ENCODE peak calls at places on chromosomes 7 and 10, in five cellular contexts. J is HCT116, U is HepG2, Z is H1, M is GM12878. Y is an unnamed sample.

GRCh38 chr7:111384065-111384891 is 178.0 kb downstream of the IMMP2L start:
- DNase-seq in M (no peak), Z (no peak), U (no peak), J (no peak), Y (no peak)

GRCh38 chr7:137328389-137329120 is 15.0 kb downstream of the PTN start:
- DNase-seq in J (no peak), U (no peak), Z (no peak), M (no peak), Y (no peak)

GRCh38 chr10:22022257-22023051 is 18.9 kb upstream of the DNAJC1 start:
- DNase-seq in U (no peak), J (no peak), M (no peak), Z (no peak), Y (peak)

GRCh38 chr7:112186300-112186699 is 19.9 kb downstream of the DOCK4 start:
- DNase-seq in M (no peak), J (no peak), Z (no peak), U (no peak), Y (no peak)

GRCh38 chr7:6290345-6290744 is 17.9 kb upstream of the CYTH3 start:
- DNase-seq in Z (no peak), J (no peak), M (no peak), U (no peak), Y (peak)

GRCh38 chr7:7698930-7699329 is 19.5 kb downstream of the RPA3 start:
- DNase-seq in M (no peak), J (no peak), U (no peak), Z (no peak), Y (no peak)

GRCh38 chr10:58662314-58662713 is 149.6 kb downstream of the BICC1 start:
- DNase-seq in M (no peak), U (peak), Z (no peak), J (no peak), Y (no peak)

GRCh38 chr10:74947781-74948401 is 121.5 kb downstream of the KAT6B start:
- DNase-seq in U (no peak), J (no peak), Z (no peak), M (no peak), Y (no peak)

GRCh38 chr7:65927489-65928448 is 54.2 kb downstream of the GUSB start:
- DNase-seq in J (no peak), M (no peak), Z (no peak), U (no peak), Y (peak)

GRCh38 chr10:122475581-122475980 is 14.2 kb downstream of the HTRA1 start:
- DNase-seq in Z (no peak), M (no peak), U (no peak), J (no peak), Y (no peak)

GRCh38 chr7:7183061-7183832 is 903 bp downstream of the C1GALT1 start:
- DNase-seq in J (no peak), M (no peak), Z (no peak), U (no peak), Y (peak)

GRCh38 chr10:61774031-61774430 is 111.3 kb downstream of the CABCOCO1 start:
- DNase-seq in Z (no peak), M (no peak), U (no peak), J (no peak), Y (no peak)

GRCh38 chr7:43758861-43759683 is 592 bp downstream of the BLVRA start:
- DNase-seq in Z (peak), U (no peak), J (no peak), M (no peak), Y (peak)

GRCh38 chr7:134022512-134022911 is 104.6 kb upstream of the LRGUK start:
- DNase-seq in U (no peak), J (no peak), Z (no peak), M (no peak), Y (no peak)

GRCh38 chr10:69874464-69874863 is 72.8 kb downstream of the COL13A1 start:
- DNase-seq in U (no peak), M (no peak), Z (no peak), J (no peak), Y (no peak)

DNA sequence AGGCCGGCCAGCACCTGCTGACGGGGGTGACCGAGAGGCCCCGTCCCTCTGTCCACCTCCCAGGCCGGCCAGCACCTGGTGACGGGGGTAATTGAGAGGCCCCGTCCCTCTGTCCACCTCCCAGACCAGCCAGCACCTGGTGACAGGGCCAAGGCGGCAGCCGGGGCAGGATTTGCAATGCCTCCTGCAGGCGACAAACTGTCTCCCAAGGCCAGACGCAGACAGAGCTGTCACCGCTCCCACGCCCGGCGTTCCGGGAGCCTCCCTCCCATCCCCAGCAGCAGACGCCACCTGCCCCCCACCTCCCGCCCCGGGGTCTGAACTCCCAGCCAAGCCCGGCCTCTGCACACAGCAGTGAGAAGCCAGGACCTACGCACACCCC is 94.9 kb upstream of the DIP2C start:
- DNase-seq in U (no peak), Z (peak), M (no peak), J (peak), Y (no peak)
- TF ChIP-seq SRF in U (no peak), Z (no peak), M (no peak), J (no peak), Y (no peak)

GRCh38 chr7:150945171-150945852 is 32.8 kb downstream of the KCNH2 start:
- DNase-seq in U (no peak), M (no peak), Z (no peak), J (no peak), Y (no peak)
- TF ChIP-seq SRF in U (no peak), M (no peak), Z (no peak), J (no peak), Y (no peak)

GRCh38 chr7:47967123-47967522 is 12.3 kb downstream of the HUS1 start:
- DNase-seq in Z (no peak), J (no peak), U (no peak), M (no peak), Y (no peak)

GRCh38 chr7:47970750-47971149 is 8.7 kb downstream of the HUS1 start:
- DNase-seq in J (no peak), U (no peak), Z (no peak), M (no peak), Y (no peak)

GRCh38 chr7:47968852-47969774 is 10.3 kb downstream of the HUS1 start:
- DNase-seq in U (peak), J (peak), M (no peak), Z (peak), Y (peak)

GRCh38 chr7:47965456-47965855 is 14.0 kb downstream of the HUS1 start:
- DNase-seq in U (no peak), M (no peak), J (no peak), Z (no peak), Y (no peak)

GRCh38 chr7:47967708-47968107 is 11.7 kb downstream of the HUS1 start:
- DNase-seq in M (no peak), Z (no peak), U (no peak), J (no peak), Y (no peak)
- TF ChIP-seq SRF in M (no peak), Z (no peak), U (no peak), J (no peak), Y (no peak)

GRCh38 chr7:79555571-79555970 is 102.1 kb upstream of the MAGI2 start:
- DNase-seq in Z (no peak), J (no peak), U (no peak), M (no peak), Y (no peak)
- TF ChIP-seq SRF in Z (no peak), J (no peak), U (no peak), M (no peak), Y (no peak)

Y was measured in K562.